ENCODE peak calls at places on chromosomes 6 and 20, in six cellular contexts. S is PC-3, B is HCT116, J is GM23248, C is SK-N-SH, P is MM.1S. I is an unnamed sample. For H3K27me3, the result is how much of the 10 kb centered on the place peaks cover.

GRCh38 chr20:45358282-45359068 is 4.5 kb upstream of the SYS1 start:
- DNase-seq in S (no peak), B (no peak), J (peak), C (no peak), P (no peak), I (no peak)

GRCh38 chr6:167668019-167668753 is 158.5 kb upstream of the AFDN start:
- DNase-seq in S (no peak), B (no peak), J (no peak), C (no peak), P (no peak), I (peak)

GRCh38 chr20:45400346-45401031 is 7.6 kb upstream of the DBNDD2 start:
- DNase-seq in S (no peak), B (no peak), J (no peak), C (no peak), P (no peak), I (no peak)

GRCh38 chr6:35181313-35181932 is 32.3 kb upstream of the SCUBE3 start:
- DNase-seq in S (peak), B (no peak), J (peak), C (no peak), P (peak), I (no peak)

GRCh38 chr20:63186528-63187316 is 29.2 kb downstream of the YTHDF1 start:
- DNase-seq in S (peak), B (peak), J (peak), C (no peak), P (no peak), I (no peak)

GRCh38 chr6:128932061-128932460 is 49.1 kb downstream of the LAMA2 start:
- DNase-seq in S (peak), B (no peak), J (peak), C (no peak), P (no peak), I (no peak)

GRCh38 chr20:25280051-25280573 is 32.2 kb downstream of the PYGB start:
- DNase-seq in S (no peak), B (no peak), J (no peak), C (peak), P (no peak), I (no peak)

GRCh38 chr6:110534731-110535164 is 58.3 kb upstream of the SLC22A16 start:
- DNase-seq in S (peak), B (no peak), J (peak), C (no peak), P (no peak), I (no peak)

GRCh38 chr20:1370548-1371110 is 22.2 kb downstream of the FKBP1A start:
- DNase-seq in S (peak), B (no peak), J (peak), C (no peak), P (no peak), I (no peak)

GRCh38 chr6:12030993-12031550 is 19.0 kb downstream of the HIVEP1 start:
- DNase-seq in S (no peak), B (no peak), J (no peak), C (no peak), P (no peak), I (no peak)

GRCh38 chr6:156842598-156843250 is 65.5 kb downstream of the ARID1B start:
- DNase-seq in S (no peak), B (no peak), J (peak), C (no peak), P (no peak), I (no peak)

GRCh38 chr6:110626442-110626841 is 150.0 kb upstream of the SLC22A16 start:
- DNase-seq in S (no peak), B (no peak), J (no peak), C (no peak), P (no peak), I (no peak)

GRCh38 chr6:11207199-11207968 is 25.1 kb downstream of the NEDD9 start:
- DNase-seq in S (peak), B (peak), J (peak), C (no peak), P (no peak), I (no peak)

GRCh38 chr6:79872986-79873385 is 74.4 kb downstream of the ELOVL4 start:
- DNase-seq in S (peak), B (no peak), J (peak), C (no peak), P (no peak), I (no peak)

GRCh38 chr6:38671885-38672467 is 31.0 kb downstream of the GLO1 start:
- DNase-seq in S (peak), B (peak), J (peak), C (peak), P (peak), I (peak)

GRCh38 chr6:35036059-35036827 is 104.9 kb downstream of the TCP11 start:
- DNase-seq in S (no peak), B (no peak), J (no peak), C (no peak), P (no peak), I (no peak)

GRCh38 chr20:48618631-48619030 is 209.2 kb downstream of the PREX1 start:
- DNase-seq in S (no peak), B (no peak), J (no peak), C (no peak), P (no peak), I (no peak)

GRCh38 chr20:36483919-36484808 is 57.2 kb upstream of the MYL9 start:
- DNase-seq in S (peak), B (no peak), J (peak), C (peak), P (no peak), I (no peak)

GRCh38 chr20:50575869-50576720 is 65.9 kb downstream of the PTPN1 start:
- DNase-seq in S (peak), B (peak), J (peak), C (peak), P (no peak), I (peak)

GRCh38 chr6:21149460-21149859 is 444.1 kb upstream of the SOX4 start:
- DNase-seq in S (peak), B (no peak), J (peak), C (no peak), P (no peak), I (no peak)

GRCh38 chr6:190596-191395 is 101.5 kb upstream of the DUSP22 start:
- DNase-seq in S (peak), B (no peak), J (no peak), C (no peak), P (peak), I (peak)

GRCh38 chr20:24472426-24472825 is 3.0 kb downstream of the SYNDIG1 start:
- DNase-seq in S (no peak), B (no peak), J (no peak), C (no peak), P (peak), I (no peak)

GRCh38 chr20:30593572-30593971 is 663.9 kb upstream of the DEFB115 start:
- DNase-seq in S (no peak), B (no peak), J (no peak), C (peak), P (no peak), I (no peak)

GRCh38 chr20:10429443-10429981 is 4.5 kb downstream of the MKKS start:
- DNase-seq in S (no peak), B (no peak), J (no peak), C (no peak), P (no peak), I (no peak)

GRCh38 chr6:159372333-159372732 is 203.1 kb downstream of the FNDC1 start:
- DNase-seq in S (no peak), B (no peak), J (no peak), C (no peak), P (no peak), I (no peak)

GRCh38 chr6:47234258-47234933 is 75.3 kb downstream of the TNFRSF21 start:
- DNase-seq in S (no peak), B (no peak), J (no peak), C (no peak), P (no peak), I (no peak)

GRCh38 chr6:168884646-168885086 is 369.0 kb downstream of the THBS2 start:
- DNase-seq in S (peak), B (peak), J (peak), C (peak), P (peak), I (peak)

GRCh38 chr20:846894-847278 is 13.4 kb downstream of the FAM110A start:
- DNase-seq in S (no peak), B (no peak), J (no peak), C (no peak), P (no peak), I (no peak)

GRCh38 chr6:28555136-28555535 is 29.5 kb downstream of the GPX5 start:
- DNase-seq in S (no peak), B (no peak), J (no peak), C (no peak), P (no peak), I (no peak)
- H3K27me3 ChIP-seq in S (under half), B (under half), J (under half), C (under half), P (under half), I (half or more)

GRCh38 chr20:20367681-20368413 is at the start of gene INSM1:
- DNase-seq in S (no peak), B (no peak), J (no peak), C (peak), P (no peak), I (peak)

GRCh38 chr20:20366896-20367680 is 816 bp upstream of the INSM1 start:
- DNase-seq in S (no peak), B (no peak), J (peak), C (peak), P (no peak), I (peak)

GRCh38 chr20:20365593-20365992 is 2.3 kb upstream of the INSM1 start:
- DNase-seq in S (no peak), B (no peak), J (no peak), C (no peak), P (no peak), I (no peak)

GRCh38 chr20:20364747-20365558 is 3.0 kb upstream of the INSM1 start:
- DNase-seq in S (no peak), B (no peak), J (no peak), C (no peak), P (no peak), I (peak)

GRCh38 chr20:20366551-20366895 is 1.4 kb upstream of the INSM1 start:
- DNase-seq in S (no peak), B (no peak), J (no peak), C (peak), P (no peak), I (no peak)
- H3K9ac ChIP-seq in S (no peak), B (no peak), J (no peak), C (no peak), P (no peak), I (no peak)

DNA sequence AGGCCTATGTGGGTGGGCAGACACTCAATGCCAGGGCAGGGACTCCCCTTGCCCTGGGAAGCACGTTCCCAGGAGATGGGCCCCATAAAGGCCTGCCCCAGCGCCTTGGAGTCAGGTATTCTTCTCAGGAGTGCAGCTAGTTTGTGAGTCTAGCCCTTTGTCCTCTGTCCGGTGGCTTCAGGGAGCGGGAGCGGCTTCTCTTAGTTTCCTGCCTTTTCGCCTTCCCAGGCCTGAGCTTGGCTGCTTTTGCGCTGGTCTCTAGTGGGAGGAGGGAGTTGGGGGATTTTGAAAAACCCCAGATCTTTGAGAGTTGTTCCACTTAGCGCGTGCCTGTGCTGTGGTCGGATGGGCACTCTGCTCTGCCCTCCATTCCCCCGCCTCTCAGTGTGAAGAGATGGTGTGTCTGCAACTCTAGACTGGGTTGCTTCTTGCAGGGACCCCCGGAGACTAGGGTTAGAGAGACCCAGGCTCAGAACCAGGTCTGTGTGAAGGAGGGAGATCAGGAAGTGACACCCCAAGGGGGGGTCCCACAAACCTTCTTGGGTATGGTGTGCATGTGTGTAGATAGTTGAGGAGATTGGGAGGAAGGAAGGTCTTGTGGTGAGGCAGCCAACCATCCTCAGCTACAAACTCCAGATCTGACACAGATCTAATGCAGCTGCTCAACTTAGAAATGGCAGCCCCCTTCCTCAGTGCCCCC is 1.3 kb downstream of the PLCG1 start:
- DNase-seq in S (no peak), B (no peak), J (peak), C (peak), P (no peak), I (peak)
- TF ChIP-seq EZH2phosphoT487 in S (no peak), B (no peak), J (no peak), C (no peak), P (no peak), I (no peak)

GRCh38 chr6:98498359-98498758 is 336.0 kb upstream of the POU3F2 start:
- DNase-seq in S (no peak), B (no peak), J (no peak), C (no peak), P (no peak), I (no peak)
- H3K27me3 ChIP-seq in S (under half), B (under half), J (under half), C (under half), P (under half), I (under half)

GRCh38 chr6:112881828-112882227 is 534.7 kb downstream of the RFPL4B start:
- DNase-seq in S (no peak), B (no peak), J (peak), C (no peak), P (no peak), I (no peak)

GRCh38 chr6:112881027-112881426 is 533.9 kb downstream of the RFPL4B start:
- DNase-seq in S (no peak), B (no peak), J (peak), C (no peak), P (no peak), I (peak)

GRCh38 chr6:112882381-112882780 is 535.3 kb downstream of the RFPL4B start:
- DNase-seq in S (no peak), B (no peak), J (no peak), C (no peak), P (no peak), I (no peak)

GRCh38 chr6:112879920-112880413 is 532.8 kb downstream of the RFPL4B start:
- DNase-seq in S (no peak), B (no peak), J (no peak), C (no peak), P (no peak), I (peak)

DNA sequence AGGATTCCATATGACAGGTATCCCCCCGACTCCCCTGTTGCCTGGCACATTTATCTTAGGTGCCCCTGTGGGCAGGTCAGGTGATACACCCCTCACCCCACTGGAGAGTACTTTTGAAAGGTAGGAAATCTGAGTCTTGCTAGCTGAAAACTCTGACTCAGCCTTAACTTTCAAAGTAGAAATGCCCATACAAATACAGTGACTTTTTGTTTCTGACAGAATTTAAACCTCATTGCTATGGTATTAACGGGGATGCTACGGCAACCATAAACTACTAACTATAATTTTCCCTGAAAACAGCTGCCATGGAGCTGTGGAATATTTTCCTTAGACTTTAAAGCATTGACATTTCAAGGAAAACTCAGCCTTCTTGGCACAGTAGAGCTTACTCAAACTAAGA is 536.0 kb downstream of the RFPL4B start:
- DNase-seq in S (peak), B (no peak), J (peak), C (no peak), P (no peak), I (no peak)
- H3K9ac ChIP-seq in S (no peak), B (no peak), J (no peak), C (peak), P (no peak), I (no peak)

GRCh38 chr20:32052792-32053362 is 835 bp downstream of the HCK start:
- DNase-seq in S (no peak), B (no peak), J (no peak), C (no peak), P (no peak), I (peak)

GRCh38 chr20:32052090-32052791 is at the start of gene HCK:
- DNase-seq in S (no peak), B (no peak), J (peak), C (peak), P (no peak), I (peak)

GRCh38 chr20:32050324-32050723 is 1.7 kb upstream of the HCK start:
- DNase-seq in S (no peak), B (no peak), J (no peak), C (no peak), P (no peak), I (no peak)

GRCh38 chr20:32051720-32052089 is 337 bp upstream of the HCK start:
- DNase-seq in S (no peak), B (no peak), J (no peak), C (no peak), P (no peak), I (no peak)

GRCh38 chr20:32050851-32051556 is 1.0 kb upstream of the HCK start:
- DNase-seq in S (no peak), B (no peak), J (no peak), C (no peak), P (no peak), I (peak)
- TF ChIP-seq EZH2phosphoT487 in S (no peak), B (no peak), J (no peak), C (no peak), P (no peak), I (no peak)

GRCh38 chr20:59604770-59605665 is 678 bp downstream of the PHACTR3 start:
- DNase-seq in S (no peak), B (no peak), J (peak), C (peak), P (no peak), I (peak)
- H3K27me3 ChIP-seq in S (half or more), B (half or more), J (under half), C (under half), P (half or more), I (half or more)

GRCh38 chr20:17558154-17558940 is 11.5 kb upstream of the DSTN start:
- DNase-seq in S (peak), B (peak), J (peak), C (no peak), P (no peak), I (no peak)
- H3K9ac ChIP-seq in S (peak), B (peak), J (peak), C (peak), P (no peak), I (no peak)

DNA sequence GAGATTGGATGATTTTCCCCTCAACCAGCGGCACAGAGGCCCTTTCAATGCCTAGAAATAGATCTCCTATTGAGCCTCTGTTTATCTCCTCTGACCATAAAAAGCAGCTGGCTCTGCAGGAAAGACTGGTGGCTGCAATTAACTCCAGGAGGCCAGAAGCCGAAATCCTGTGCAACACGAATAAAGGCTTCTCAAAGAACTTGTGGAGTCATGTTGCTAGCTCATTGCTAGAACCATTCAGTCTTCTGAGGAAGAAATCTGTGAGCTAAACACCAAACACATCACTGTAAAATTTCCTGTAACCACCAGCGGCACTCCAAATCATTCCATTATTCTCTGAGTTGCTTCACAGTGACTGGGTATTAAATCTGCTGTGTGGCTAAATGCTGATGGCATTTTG is 49.1 kb upstream of the TPD52L1 start:
- DNase-seq in S (no peak), B (no peak), J (peak), C (no peak), P (no peak), I (peak)
- TF ChIP-seq EZH2phosphoT487 in S (no peak), B (no peak), J (no peak), C (no peak), P (no peak), I (peak)

GRCh38 chr6:52254731-52255378 is 10.6 kb upstream of the IL17F start:
- DNase-seq in S (no peak), B (no peak), J (no peak), C (no peak), P (no peak), I (no peak)

GRCh38 chr6:52255434-52255833 is 11.1 kb upstream of the IL17F start:
- DNase-seq in S (no peak), B (no peak), J (no peak), C (no peak), P (no peak), I (no peak)

GRCh38 chr6:52249078-52249477 is 4.8 kb upstream of the IL17F start:
- DNase-seq in S (no peak), B (no peak), J (no peak), C (no peak), P (no peak), I (no peak)

GRCh38 chr6:52253494-52253893 is 9.2 kb upstream of the IL17F start:
- DNase-seq in S (no peak), B (no peak), J (peak), C (no peak), P (peak), I (no peak)

GRCh38 chr6:52251113-52251512 is 6.8 kb upstream of the IL17F start:
- DNase-seq in S (no peak), B (no peak), J (no peak), C (no peak), P (no peak), I (no peak)
- H3K27me3 ChIP-seq in S (half or more), B (half or more), J (under half), C (under half), P (under half), I (under half)